ENCODE peak calls at places on chromosomes 16 and 17, in ten cellular contexts. T is epithelial cell of esophagus; R is Peyer's patch; K is A549; L is foreskin fibroblast; U is fibroblast of mammary gland; V is AG10803; Y is fibroblast of lung; P is CD8-positive, alpha-beta memory T cell; H is AG04450. G is an unnamed sample.
A peak's percentile ranks its signal among the peaks of the same experiment; 100 is the strongest.

GRCh38 chr17:52376137-52376536 is 217.6 kb upstream of the CA10 start:
- DNase-seq in T (no peak), R (no peak), K (no peak), L (no peak), U (no peak), V (no peak), Y (no peak), P (no peak), H (no peak), G (no peak)

GRCh38 chr16:78274771-78275170 is 175.3 kb downstream of the WWOX start:
- DNase-seq in T (no peak), R (no peak), K (no peak), L (no peak), U (no peak), V (no peak), Y (no peak), P (no peak), H (no peak), G (no peak)

GRCh38 chr16:3025032-3026002 is 1.5 kb downstream of the THOC6 start:
- DNase-seq in T (no peak), R (no peak), K (no peak), L (no peak), U (no peak), V (no peak), Y (no peak), P (no peak), H (no peak), G (no peak)

GRCh38 chr16:11671676-11672075 is 3.4 kb downstream of the SNN start:
- DNase-seq in T (no peak), R (no peak), K (no peak), L (no peak), U (no peak), V (no peak), Y (no peak), P (no peak), H (no peak), G (no peak)

GRCh38 chr16:2196162-2196980 is at the start of gene CASKIN1:
- DNase-seq in T (no peak), R (no peak), K (no peak), L (peak; percentile 55), U (no peak), V (no peak), Y (peak; percentile 15), P (no peak), H (no peak), G (no peak)

GRCh38 chr16:57612494-57612893 is 15.9 kb upstream of the ADGRG1 start:
- DNase-seq in T (no peak), R (peak; percentile 43), K (no peak), L (no peak), U (no peak), V (no peak), Y (no peak), P (no peak), H (no peak), G (no peak)

GRCh38 chr17:18245038-18245776 is 13.3 kb downstream of the FLII start:
- DNase-seq in T (no peak), R (no peak), K (no peak), L (no peak), U (no peak), V (no peak), Y (no peak), P (no peak), H (no peak), G (no peak)

GRCh38 chr17:42438600-42439567 is 15.8 kb upstream of the CAVIN1 start:
- DNase-seq in T (peak; percentile 48), R (peak; percentile 85), K (no peak), L (peak; percentile 57), U (peak; percentile 53), V (peak; percentile 31), Y (no peak), P (no peak), H (no peak), G (peak; percentile 52)

GRCh38 chr17:78351449-78352006 is 8.3 kb downstream of the SOCS3 start:
- DNase-seq in T (peak; percentile 99), R (peak; percentile 92), K (no peak), L (peak; percentile 99), U (peak; percentile 98), V (peak; percentile 100), Y (peak; percentile 93), P (no peak), H (peak; percentile 99), G (peak; percentile 100)

GRCh38 chr16:21156767-21157467 is 1.6 kb upstream of the LDAF1 start:
- DNase-seq in T (peak; percentile 77), R (peak; percentile 60), K (peak; percentile 69), L (peak; percentile 86), U (peak; percentile 86), V (peak; percentile 81), Y (peak; percentile 81), P (no peak), H (no peak), G (peak; percentile 89)

GRCh38 chr17:4893272-4893671 is 6.1 kb upstream of the C17orf107 start:
- DNase-seq in T (no peak), R (no peak), K (no peak), L (no peak), U (no peak), V (no peak), Y (no peak), P (no peak), H (no peak), G (no peak)

GRCh38 chr17:37440424-37440823 is 33.7 kb downstream of the TADA2A start:
- DNase-seq in T (no peak), R (no peak), K (no peak), L (no peak), U (no peak), V (no peak), Y (no peak), P (no peak), H (no peak), G (no peak)

GRCh38 chr16:65769055-65769465 is 597.4 kb upstream of the CDH5 start:
- DNase-seq in T (peak; percentile 80), R (no peak), K (no peak), L (peak; percentile 3), U (no peak), V (no peak), Y (peak; percentile 84), P (no peak), H (no peak), G (peak; percentile 88)

GRCh38 chr16:9003322-9003721 is 39.6 kb upstream of the USP7 start:
- DNase-seq in T (peak; percentile 70), R (peak; percentile 69), K (no peak), L (no peak), U (no peak), V (no peak), Y (no peak), P (no peak), H (no peak), G (no peak)

GRCh38 chr17:80761421-80761871 is 216.8 kb downstream of the RPTOR start:
- DNase-seq in T (peak; percentile 72), R (peak; percentile 62), K (peak; percentile 55), L (peak; percentile 71), U (peak; percentile 80), V (peak; percentile 68), Y (peak; percentile 89), P (peak; percentile 50), H (no peak), G (peak; percentile 69)

GRCh38 chr17:47870042-47870441 is 19.1 kb upstream of the SP6 start:
- DNase-seq in T (no peak), R (no peak), K (no peak), L (no peak), U (no peak), V (no peak), Y (no peak), P (no peak), H (no peak), G (no peak)

GRCh38 chr16:52677487-52677886 is 130.5 kb upstream of the TOX3 start:
- DNase-seq in T (peak; percentile 12), R (no peak), K (no peak), L (no peak), U (no peak), V (no peak), Y (no peak), P (no peak), H (no peak), G (no peak)

GRCh38 chr17:34156741-34157589 is 98.1 kb upstream of the CCL2 start:
- DNase-seq in T (no peak), R (no peak), K (no peak), L (no peak), U (no peak), V (no peak), Y (no peak), P (no peak), H (no peak), G (no peak)

GRCh38 chr17:32998893-32999240 is 7.2 kb downstream of the SPACA3 start:
- DNase-seq in T (peak; percentile 29), R (no peak), K (no peak), L (peak; percentile 85), U (peak; percentile 72), V (peak; percentile 73), Y (peak; percentile 27), P (no peak), H (no peak), G (peak; percentile 33)

GRCh38 chr16:2388875-2389433 is 40.3 kb upstream of the CCNF start:
- DNase-seq in T (peak; percentile 71), R (no peak), K (no peak), L (peak; percentile 88), U (peak; percentile 96), V (peak; percentile 39), Y (peak; percentile 84), P (no peak), H (peak; percentile 7), G (peak; percentile 27)

GRCh38 chr17:3888343-3889171 is 4.3 kb downstream of the CAMKK1 start:
- DNase-seq in T (peak; percentile 95), R (peak; percentile 80), K (no peak), L (peak; percentile 99), U (peak; percentile 96), V (peak; percentile 94), Y (peak; percentile 94), P (no peak), H (peak; percentile 67), G (peak; percentile 96)

GRCh38 chr17:55432358-55433028 is 10.9 kb upstream of the MMD start:
- DNase-seq in T (peak; percentile 29), R (no peak), K (no peak), L (peak; percentile 40), U (peak; percentile 64), V (peak; percentile 58), Y (peak; percentile 58), P (no peak), H (no peak), G (no peak)
- H3K4me3 ChIP-seq in T (no peak overlapping the region), R (no peak overlapping the region), K (no peak overlapping the region), L (no peak overlapping the region), U (no peak overlapping the region), V (no peak overlapping the region), Y (no peak overlapping the region), P (no peak overlapping the region), H (no peak overlapping the region), G (no peak overlapping the region)

GRCh38 chr16:53744449-53744848 is 40.5 kb downstream of the FTO start:
- DNase-seq in T (peak; percentile 27), R (no peak), K (no peak), L (no peak), U (no peak), V (no peak), Y (no peak), P (no peak), H (no peak), G (no peak)
- H3K4me3 ChIP-seq in T (no peak overlapping the region), R (no peak overlapping the region), K (no peak overlapping the region), L (no peak overlapping the region), U (no peak overlapping the region), V (no peak overlapping the region), Y (no peak overlapping the region), P (no peak overlapping the region), H (no peak overlapping the region), G (no peak overlapping the region)

GRCh38 chr16:64122177-64122576 is 999.7 kb downstream of the CDH11 start:
- DNase-seq in T (no peak), R (no peak), K (no peak), L (no peak), U (no peak), V (no peak), Y (peak; percentile 50), P (no peak), H (no peak), G (no peak)
- H3K4me3 ChIP-seq in T (no peak overlapping the region), R (no peak overlapping the region), K (no peak overlapping the region), L (no peak overlapping the region), U (no peak overlapping the region), V (no peak overlapping the region), Y (no peak overlapping the region), P (no peak overlapping the region), H (no peak overlapping the region), G (no peak overlapping the region)

GRCh38 chr17:11086623-11087022 is 154.4 kb upstream of the SHISA6 start:
- DNase-seq in T (no peak), R (no peak), K (no peak), L (no peak), U (no peak), V (no peak), Y (no peak), P (no peak), H (no peak), G (no peak)
- H3K4me3 ChIP-seq in T (no peak overlapping the region), R (no peak overlapping the region), K (no peak overlapping the region), L (no peak overlapping the region), U (no peak overlapping the region), V (no peak overlapping the region), Y (no peak overlapping the region), P (no peak overlapping the region), H (no peak overlapping the region), G (no peak overlapping the region)